ENCODE peak calls at places on chromosomes 6 and 20, in nine cellular contexts. D is A549, M is thyroid gland, V is Peyer's patch, G is body of pancreas, R is sigmoid colon, T is stomach, S is lower leg skin, C is K562. A is an unnamed sample.

GRCh38 chr6:170266061-170266825 is 24.6 kb downstream of the DLL1 start:
- DNase-seq in C (no peak), G (peak), V (no peak), R (no peak), D (no peak), T (no peak), S (no peak), M (no peak), A (no peak)

GRCh38 chr20:62741191-62741676 is 32.6 kb downstream of the NTSR1 start:
- DNase-seq in R (peak), M (peak), D (no peak), V (peak), G (no peak), C (no peak), S (peak), T (no peak), A (no peak)

GRCh38 chr6:23301546-23301945 is 732.2 kb downstream of the HDGFL1 start:
- DNase-seq in V (no peak), T (no peak), M (no peak), G (no peak), C (no peak), D (no peak), S (no peak), R (no peak), A (no peak)

GRCh38 chr6:158382491-158382890 is 70.2 kb downstream of the TULP4 start:
- DNase-seq in S (no peak), G (no peak), T (no peak), R (no peak), C (no peak), V (no peak), M (no peak), D (no peak), A (no peak)

GRCh38 chr6:19408331-19408730 is 428.8 kb upstream of the ID4 start:
- DNase-seq in G (no peak), S (no peak), T (no peak), D (no peak), M (no peak), V (no peak), R (no peak), C (no peak), A (no peak)

GRCh38 chr20:1321654-1321939 is 7.3 kb downstream of the SDCBP2 start:
- DNase-seq in S (no peak), C (no peak), G (no peak), M (no peak), T (no peak), R (no peak), V (no peak), D (no peak), A (no peak)

GRCh38 chr6:41200901-41201783 is at the start of gene TREML2:
- DNase-seq in V (no peak), R (no peak), T (no peak), C (peak), S (no peak), G (peak), M (no peak), D (no peak), A (no peak)

GRCh38 chr6:144893737-144894151 is 608.6 kb downstream of the UTRN start:
- DNase-seq in C (no peak), M (no peak), V (no peak), D (no peak), R (no peak), T (no peak), S (no peak), G (no peak), A (no peak)

GRCh38 chr20:36467076-36467999 is 74.0 kb upstream of the MYL9 start:
- DNase-seq in M (peak), V (peak), C (no peak), T (peak), D (no peak), R (peak), S (peak), G (peak), A (no peak)

GRCh38 chr20:53656653-53657288 is 63.1 kb upstream of the ZNF217 start:
- DNase-seq in T (no peak), S (no peak), G (no peak), R (no peak), M (no peak), V (no peak), D (no peak), C (no peak), A (no peak)

GRCh38 chr6:30960907-30961673 is 20.3 kb downstream of the MUCL3 start:
- DNase-seq in M (no peak), D (no peak), S (no peak), C (no peak), R (no peak), T (no peak), V (no peak), G (no peak), A (no peak)

GRCh38 chr6:3808759-3809514 is 40.2 kb upstream of the FAM50B start:
- DNase-seq in C (no peak), G (peak), M (peak), R (peak), S (peak), V (no peak), D (peak), T (peak), A (peak)

DNA sequence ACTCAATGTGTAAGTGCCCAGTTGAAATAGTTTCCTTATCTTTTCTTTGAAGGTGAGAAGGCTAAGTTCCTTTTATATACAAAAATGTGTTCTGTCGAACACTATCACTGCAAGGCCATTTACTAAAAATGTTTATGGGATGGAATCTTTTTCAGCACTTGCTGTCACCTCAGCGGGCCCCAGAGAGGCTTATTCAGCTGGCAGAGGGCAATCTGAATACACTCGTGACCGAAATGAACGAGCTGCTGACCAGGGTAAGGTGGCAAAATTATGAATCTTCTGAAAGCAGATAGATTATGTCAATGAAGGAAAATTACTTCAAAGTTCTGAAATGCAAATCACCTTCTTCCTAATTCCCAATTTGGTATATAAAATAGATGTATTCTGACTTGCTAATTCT is 340.2 kb downstream of the ARHGAP18 start:
- DNase-seq in S (no peak), T (no peak), R (no peak), G (no peak), V (no peak), M (no peak), C (no peak), D (no peak), A (no peak)
- TF ChIP-seq POLR2A in S (no peak), T (no peak), R (no peak), G (no peak), V (no peak), M (no peak), C (no peak), D (no peak), A (no peak)

GRCh38 chr20:60976913-60977312 is 275.1 kb upstream of the CDH4 start:
- DNase-seq in M (no peak), T (no peak), S (no peak), R (no peak), C (no peak), V (no peak), G (no peak), D (no peak), A (no peak)
- TF ChIP-seq CTCF in M (no peak), T (no peak), S (no peak), R (no peak), C (no peak), V (no peak), G (no peak), D (no peak), A (no peak)

GRCh38 chr20:17108896-17109295 is 117.9 kb upstream of the PCSK2 start:
- DNase-seq in C (no peak), R (no peak), T (no peak), S (no peak), M (no peak), V (no peak), G (no peak), D (no peak), A (no peak)

GRCh38 chr20:17107127-17107526 is 119.7 kb upstream of the PCSK2 start:
- DNase-seq in D (no peak), G (no peak), C (no peak), V (no peak), T (no peak), M (no peak), S (no peak), R (no peak), A (no peak)

DNA sequence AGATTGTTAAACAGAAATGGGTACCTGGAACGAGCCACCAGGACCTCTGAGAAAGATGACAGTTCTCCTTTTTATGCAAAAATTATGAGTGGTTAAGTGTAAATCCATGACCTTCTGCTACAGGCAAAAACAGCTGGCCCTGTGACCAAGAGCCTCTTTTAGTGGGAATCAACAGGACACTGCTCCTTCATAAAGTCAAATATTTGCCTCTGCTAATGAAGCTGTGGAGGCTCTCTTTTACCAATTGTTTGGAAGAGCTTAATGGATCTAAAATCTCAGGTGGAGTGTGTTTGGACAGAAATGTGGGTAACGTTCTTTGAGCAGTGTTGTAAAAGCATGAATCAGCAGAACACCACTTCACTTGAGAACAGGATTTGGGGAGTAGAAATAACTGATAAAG is 117.5 kb upstream of the PCSK2 start:
- DNase-seq in T (no peak), G (peak), M (no peak), R (no peak), S (no peak), V (no peak), C (no peak), D (no peak), A (no peak)
- TF ChIP-seq POLR2A in T (no peak), G (no peak), M (no peak), R (no peak), S (no peak), V (no peak), C (no peak), D (no peak), A (no peak)

DNA sequence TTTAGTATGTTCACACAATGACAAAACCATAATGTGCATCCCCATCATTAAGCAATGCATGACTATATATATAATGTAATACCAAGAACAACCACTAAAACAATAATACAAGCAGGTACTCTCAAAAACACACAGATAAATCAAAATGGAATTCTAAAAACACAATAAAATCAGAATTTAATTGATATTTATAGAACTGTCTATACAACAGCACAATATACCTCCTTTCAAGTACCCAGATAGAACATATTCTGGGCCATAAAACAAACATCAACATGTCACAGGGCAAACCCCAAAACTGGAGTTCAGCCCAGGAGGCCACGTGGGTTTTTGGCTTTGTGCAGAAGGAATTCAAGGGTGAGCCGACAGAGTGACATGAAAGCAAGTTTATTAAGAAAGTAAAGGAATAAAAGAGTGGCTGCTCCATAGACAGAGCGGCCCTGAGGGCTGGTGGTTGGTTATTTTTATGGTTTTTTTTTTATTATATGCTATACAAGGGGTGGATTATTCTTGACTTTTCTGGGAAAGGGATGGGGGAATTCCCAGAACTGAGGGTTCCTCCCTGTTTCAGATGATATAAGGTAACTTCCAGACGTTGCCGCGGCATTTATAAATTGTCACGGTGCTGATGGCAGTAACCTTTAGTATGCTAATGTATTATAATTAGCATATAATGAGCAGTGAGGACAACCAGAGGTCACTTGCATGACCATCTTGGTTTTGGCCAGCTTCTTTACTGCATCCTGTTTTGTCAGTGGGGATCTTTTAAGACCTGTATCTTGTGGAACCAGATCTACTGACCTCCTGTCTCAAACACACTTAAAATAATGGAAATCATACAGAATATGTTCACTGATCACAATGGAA is 5.6 kb downstream of the RAB23 start:
- DNase-seq in G (no peak), T (peak), M (peak), D (no peak), C (peak), V (no peak), R (peak), S (no peak), A (peak)
- TF ChIP-seq CTCF in G (no peak), T (peak), M (no peak), D (no peak), C (peak), V (no peak), R (no peak), S (no peak), A (no peak)

DNA sequence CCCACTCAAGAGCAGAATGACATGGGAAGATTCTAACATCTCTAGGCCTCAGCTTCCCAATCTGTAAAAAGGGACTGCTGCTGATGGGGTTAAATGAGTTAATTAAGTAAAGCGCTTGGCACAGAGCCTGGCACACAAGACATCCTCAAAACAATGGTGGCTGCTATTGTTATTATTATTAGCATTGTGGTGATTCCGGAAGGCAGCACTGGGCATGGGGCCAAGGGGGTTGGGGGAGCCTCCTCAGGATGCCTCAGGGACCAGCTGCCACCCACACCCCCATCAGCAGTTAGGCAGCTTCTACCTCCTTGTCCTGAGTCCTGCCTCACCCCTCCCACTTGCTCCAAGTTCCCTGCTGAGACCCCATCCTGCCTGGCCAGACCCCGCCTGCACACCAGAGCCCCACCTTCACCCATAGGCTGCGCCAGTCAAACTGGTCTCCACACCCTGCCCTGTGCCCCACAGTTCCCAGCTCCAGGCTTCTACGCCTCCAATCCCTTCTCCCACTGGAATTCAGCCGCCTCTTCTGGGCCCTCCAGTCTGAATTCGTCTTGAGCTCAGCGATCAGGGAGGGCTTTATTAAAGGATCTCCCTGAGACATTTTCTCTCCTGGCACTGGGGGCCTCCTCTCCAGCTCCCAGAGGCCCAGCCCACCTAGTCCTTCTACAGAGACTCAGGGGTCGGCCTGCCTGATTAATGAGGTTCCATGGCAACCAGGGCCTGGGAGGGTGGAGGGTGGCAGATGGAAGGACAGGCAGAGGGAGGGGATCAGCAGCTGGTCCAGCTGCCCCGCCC is 1.5 kb downstream of the E2F1 start:
- DNase-seq in R (no peak), C (no peak), D (no peak), G (no peak), V (no peak), M (no peak), S (peak), T (no peak), A (no peak)
- TF ChIP-seq POLR2A in R (no peak), C (no peak), D (no peak), G (no peak), V (no peak), M (no peak), S (no peak), T (no peak), A (no peak)

GRCh38 chr20:48636301-48636700 is 191.5 kb downstream of the PREX1 start:
- DNase-seq in T (no peak), V (no peak), R (no peak), M (no peak), S (no peak), G (no peak), D (no peak), C (no peak), A (no peak)

GRCh38 chr20:48635361-48635760 is 192.4 kb downstream of the PREX1 start:
- DNase-seq in C (no peak), M (no peak), V (no peak), S (no peak), T (no peak), D (no peak), R (no peak), G (no peak), A (no peak)

GRCh38 chr20:48634641-48635040 is 193.2 kb downstream of the PREX1 start:
- DNase-seq in G (no peak), M (no peak), R (no peak), V (no peak), C (no peak), S (no peak), D (no peak), T (no peak), A (no peak)

GRCh38 chr20:48637461-48637860 is 190.3 kb downstream of the PREX1 start:
- DNase-seq in M (peak), G (no peak), V (no peak), R (no peak), D (no peak), C (no peak), T (no peak), S (no peak), A (no peak)

DNA sequence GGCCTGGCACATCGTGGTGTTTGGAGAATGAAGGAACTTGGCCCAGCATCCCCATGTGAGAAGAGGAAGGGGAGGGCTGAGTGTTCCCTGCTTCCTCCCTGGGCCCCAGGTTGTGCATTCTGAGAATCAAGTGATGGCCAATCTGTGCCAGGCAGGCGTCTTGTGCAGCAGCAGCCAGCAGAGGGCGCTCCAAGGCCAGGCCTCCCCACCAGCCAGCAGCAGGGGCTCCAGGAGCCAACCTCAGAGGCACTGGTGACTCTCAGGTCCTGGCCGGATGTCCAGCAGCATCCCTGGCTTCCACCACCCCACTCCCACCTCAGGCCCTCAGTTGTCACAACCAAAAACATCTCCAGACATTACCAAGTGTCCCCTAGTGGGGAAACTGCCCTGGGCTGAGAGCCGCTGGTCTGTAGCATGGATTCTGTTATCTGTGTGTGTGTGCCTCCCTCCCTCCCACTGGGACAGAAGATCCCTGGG is 192.0 kb downstream of the PREX1 start:
- DNase-seq in V (peak), S (no peak), D (peak), R (no peak), G (peak), M (peak), C (peak), T (no peak), A (peak)
- TF ChIP-seq CTCF in V (peak), S (no peak), D (peak), R (no peak), G (peak), M (peak), C (peak), T (peak), A (peak)

GRCh38 chr6:26268659-26269402 is 96.2 kb upstream of the BTN3A2 start:
- DNase-seq in D (no peak), V (peak), M (no peak), G (no peak), S (no peak), C (no peak), T (no peak), R (peak), A (no peak)

GRCh38 chr6:26271640-26272090 is 93.3 kb upstream of the BTN3A2 start:
- DNase-seq in R (no peak), M (peak), S (no peak), T (no peak), D (no peak), G (no peak), C (no peak), V (no peak), A (no peak)

GRCh38 chr6:26270903-26271639 is 93.9 kb upstream of the BTN3A2 start:
- DNase-seq in V (peak), S (peak), M (peak), G (peak), R (peak), D (no peak), T (peak), C (no peak), A (peak)

GRCh38 chr6:26269406-26270120 is 95.4 kb upstream of the BTN3A2 start:
- DNase-seq in V (no peak), D (no peak), G (no peak), T (no peak), R (no peak), M (no peak), C (no peak), S (no peak), A (no peak)

GRCh38 chr6:26270121-26270861 is 94.7 kb upstream of the BTN3A2 start:
- DNase-seq in S (no peak), G (no peak), C (no peak), V (no peak), R (no peak), M (no peak), D (no peak), T (no peak), A (no peak)
- TF ChIP-seq POLR2A in S (no peak), G (no peak), C (no peak), V (no peak), R (no peak), M (no peak), D (no peak), T (no peak), A (no peak)

GRCh38 chr6:124389127-124389526 is 573.1 kb upstream of the RNF217 start:
- DNase-seq in C (no peak), V (no peak), D (no peak), M (no peak), R (no peak), S (no peak), G (no peak), T (no peak), A (no peak)
- TF ChIP-seq CTCF in C (no peak), V (no peak), D (no peak), M (no peak), R (no peak), S (no peak), G (no peak), T (no peak), A (no peak)

DNA sequence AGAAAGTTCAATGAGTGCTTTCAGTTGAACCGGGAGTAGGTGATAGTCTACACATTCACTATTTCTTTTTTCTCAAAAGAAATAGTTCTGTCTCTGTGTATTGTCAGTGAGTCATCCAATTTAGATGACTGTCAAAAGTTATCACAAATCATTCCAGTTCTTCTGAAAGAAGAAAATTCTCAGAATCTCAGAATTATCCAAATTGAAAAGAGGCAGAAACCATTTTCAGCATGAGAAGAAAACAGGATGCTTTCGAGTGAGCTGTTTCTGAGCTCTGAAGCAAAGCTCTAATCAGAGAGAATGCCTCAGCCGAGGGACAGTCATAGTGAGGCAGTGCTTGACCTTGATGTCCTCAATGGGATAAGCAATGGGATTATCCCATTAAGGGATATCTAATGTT is 97.9 kb downstream of the HUS1B start:
- DNase-seq in S (no peak), M (no peak), G (no peak), T (no peak), D (no peak), V (no peak), C (no peak), R (no peak), A (peak)
- TF ChIP-seq POLR2A in S (no peak), M (no peak), G (no peak), T (no peak), D (no peak), V (no peak), C (no peak), R (no peak), A (no peak)

A was measured in adrenal gland.